ENCODE peak calls at places on chromosomes 5 and 9, in six cellular contexts. Z is H9; Y is CD8-positive, alpha-beta T cell; C is kidney epithelial cell; T is psoas muscle; Q is endodermal cell. D is an unnamed sample.

GRCh38 chr5:108260105-108260857 is 121.6 kb downstream of the FBXL17 start:
- DNase-seq in Z (peak), Y (peak), C (peak), T (peak), Q (peak), D (peak)

GRCh38 chr5:157463621-157464407 is 3.8 kb downstream of the NIPAL4 start:
- DNase-seq in Z (no peak), Y (no peak), C (no peak), T (no peak), Q (peak), D (no peak)

GRCh38 chr5:13478831-13479465 is 465.5 kb downstream of the DNAH5 start:
- DNase-seq in Z (peak), Y (no peak), C (no peak), T (no peak), Q (peak), D (no peak)

GRCh38 chr5:51242453-51242852 is 140.8 kb upstream of the ISL1 start:
- DNase-seq in Z (no peak), Y (no peak), C (no peak), T (no peak), Q (no peak), D (no peak)

GRCh38 chr5:37514946-37515345 is 135.8 kb downstream of the WDR70 start:
- DNase-seq in Z (no peak), Y (no peak), C (no peak), T (no peak), Q (no peak), D (no peak)

GRCh38 chr5:35644543-35644942 is 26.9 kb downstream of the SPEF2 start:
- DNase-seq in Z (peak), Y (no peak), C (no peak), T (no peak), Q (peak), D (no peak)

GRCh38 chr9:82598254-82599039 is 464.5 kb downstream of the RASEF start:
- DNase-seq in Z (no peak), Y (no peak), C (no peak), T (no peak), Q (no peak), D (no peak)

GRCh38 chr5:171647043-171647899 is 138.3 kb upstream of the SMIM23 start:
- DNase-seq in Z (peak), Y (no peak), C (no peak), T (no peak), Q (peak), D (no peak)

GRCh38 chr9:100394819-100395218 is 32.1 kb upstream of the MSANTD3 start:
- DNase-seq in Z (no peak), Y (no peak), C (no peak), T (no peak), Q (no peak), D (no peak)

GRCh38 chr9:96674914-96675538 is 19.9 kb upstream of the PRXL2C start:
- DNase-seq in Z (no peak), Y (no peak), C (no peak), T (no peak), Q (no peak), D (no peak)

GRCh38 chr9:121537283-121537682 is 37.6 kb upstream of the GGTA1 start:
- DNase-seq in Z (no peak), Y (no peak), C (no peak), T (no peak), Q (no peak), D (no peak)

GRCh38 chr9:121532881-121533280 is 33.2 kb upstream of the GGTA1 start:
- DNase-seq in Z (no peak), Y (no peak), C (no peak), T (no peak), Q (no peak), D (no peak)

GRCh38 chr9:121541945-121542344 is 42.3 kb upstream of the GGTA1 start:
- DNase-seq in Z (no peak), Y (no peak), C (no peak), T (no peak), Q (no peak), D (no peak)

GRCh38 chr9:121541256-121541655 is 41.6 kb upstream of the GGTA1 start:
- DNase-seq in Z (no peak), Y (no peak), C (no peak), T (no peak), Q (no peak), D (no peak)

DNA sequence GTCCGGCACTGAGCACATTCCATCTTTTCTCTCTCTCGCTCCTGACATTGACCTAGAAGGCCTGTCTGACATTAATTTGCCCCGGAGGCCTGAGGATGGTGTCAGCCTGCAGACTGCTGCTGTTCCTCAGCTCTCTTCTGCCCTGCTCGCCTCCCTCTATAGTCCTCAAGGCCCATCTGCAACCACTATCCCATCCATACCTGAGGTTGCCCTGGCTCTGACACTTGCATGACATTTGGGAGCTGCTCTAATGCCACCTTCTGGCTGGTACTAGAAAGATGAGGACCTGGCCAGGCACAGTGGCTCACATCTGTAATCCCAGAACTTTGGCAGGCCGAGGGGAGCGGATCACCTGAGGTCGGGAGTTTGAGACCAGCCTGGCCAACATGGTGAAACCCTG is 38.6 kb upstream of the GGTA1 start:
- DNase-seq in Z (peak), Y (no peak), C (no peak), T (no peak), Q (peak), D (no peak)
- TF ChIP-seq CTCF in Z (peak), Y (no peak), C (no peak), T (no peak), Q (peak), D (no peak)

DNA sequence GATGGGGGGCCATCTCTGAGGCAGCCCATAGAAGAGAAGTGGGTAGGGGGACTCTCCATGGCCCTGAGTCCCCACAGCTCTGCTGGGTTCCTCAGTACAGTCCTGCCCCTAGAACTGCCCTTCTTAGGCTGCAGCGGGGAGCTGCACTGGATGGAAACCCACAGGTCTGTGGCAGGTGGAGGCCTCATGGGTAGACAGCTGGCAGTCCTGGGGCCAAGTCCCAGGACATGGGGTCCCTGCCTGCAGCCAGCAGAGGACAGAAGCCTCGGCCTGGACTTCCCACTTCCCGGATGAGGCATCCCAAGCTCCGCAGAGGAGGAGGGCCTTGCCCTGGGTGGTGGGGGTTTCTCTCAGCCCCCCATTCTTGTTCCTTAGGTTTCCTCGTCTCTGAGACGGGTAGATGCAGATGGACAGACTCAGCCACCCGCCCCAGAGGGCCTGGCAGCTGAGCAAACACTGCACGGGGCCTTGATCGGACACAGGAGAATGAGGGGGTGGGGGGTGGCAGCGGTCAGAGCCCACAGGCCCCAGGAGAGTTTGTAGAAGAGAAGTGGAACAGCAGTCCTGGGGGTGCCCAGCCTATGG is 153.8 kb downstream of the C9orf50 start:
- DNase-seq in Z (no peak), Y (no peak), C (no peak), T (peak), Q (no peak), D (no peak)
- TF ChIP-seq CTCF in Z (no peak), Y (no peak), C (no peak), T (no peak), Q (no peak), D (no peak)

DNA sequence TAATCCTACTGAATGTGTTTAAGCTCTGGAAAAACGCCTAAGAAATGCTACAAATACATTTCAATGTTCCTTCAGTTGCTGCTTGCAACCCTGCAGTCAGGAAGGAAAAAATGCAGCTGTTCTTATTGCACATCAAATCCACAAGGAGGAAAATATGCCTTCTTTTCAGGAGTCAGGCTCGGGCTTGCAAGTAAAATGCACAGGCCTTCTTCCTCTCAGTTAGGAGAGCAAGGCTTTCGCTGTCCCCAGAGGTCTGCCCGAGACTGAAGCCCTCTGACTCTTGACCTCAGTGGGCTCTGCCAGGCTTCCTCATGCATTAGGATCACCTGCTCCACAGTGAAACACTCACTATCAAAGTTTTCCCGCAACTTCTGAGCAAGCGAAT is 909 bp upstream of the SHC3 start:
- DNase-seq in Z (no peak), Y (no peak), C (no peak), T (no peak), Q (no peak), D (no peak)
- TF ChIP-seq CTCF in Z (no peak), Y (no peak), C (no peak), T (no peak), Q (no peak), D (no peak)

GRCh38 chr9:88280816-88281382 is 107.3 kb upstream of the SPIN1 start:
- DNase-seq in Z (peak), Y (no peak), C (no peak), T (no peak), Q (peak), D (no peak)
- TF ChIP-seq CTCF in Z (no peak), Y (no peak), C (no peak), T (no peak), Q (peak), D (no peak)

DNA sequence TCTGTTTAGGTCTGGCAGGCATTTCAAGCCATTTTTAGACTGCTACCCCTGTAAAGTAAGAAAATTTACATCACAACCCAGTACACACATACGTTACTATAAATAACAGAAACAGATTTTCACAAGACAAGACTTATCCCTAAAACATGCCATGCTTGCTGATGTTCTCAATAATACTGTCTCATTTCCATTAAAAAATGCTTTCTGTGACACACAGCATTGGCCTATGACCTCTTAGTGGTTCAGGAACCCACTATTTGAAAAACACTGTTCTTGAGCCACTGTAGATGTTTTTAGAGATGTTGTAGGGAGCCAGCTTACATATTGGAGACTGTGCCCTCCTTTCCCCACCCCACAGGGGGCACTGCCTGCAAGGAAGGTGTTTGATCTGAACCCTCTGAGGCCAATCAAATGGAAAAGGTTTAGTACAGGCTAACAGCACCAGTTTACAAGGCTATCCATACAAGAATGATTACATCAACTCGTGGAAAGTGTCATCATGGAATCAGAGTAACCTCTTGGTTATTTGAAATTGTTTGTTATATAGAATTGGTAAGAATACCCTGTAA is 30.8 kb downstream of the ZSWIM6 start:
- DNase-seq in Z (peak), Y (peak), C (no peak), T (no peak), Q (peak), D (no peak)
- TF ChIP-seq CTCF in Z (peak), Y (no peak), C (peak), T (no peak), Q (peak), D (no peak)

D was measured in omental fat pad.